ENCODE peak calls at places on chromosome 10, in five cellular contexts. One of them, this sample, is unnamed.

GRCh38 chr10:132964231-132964630 is 21.9 kb upstream of the CFAP46 start:
- DNase-seq in thyroid gland: no peak
- DNase-seq in endothelial cell: no peak
- DNase-seq in astrocyte of the spinal cord: no peak
- DNase-seq in prostate gland: no peak
- DNase-seq in this sample: no peak

GRCh38 chr10:63084690-63085377 is 48.3 kb upstream of the NRBF2 start:
- DNase-seq in thyroid gland: no peak
- DNase-seq in endothelial cell: no peak
- DNase-seq in astrocyte of the spinal cord: no peak
- DNase-seq in prostate gland: no peak
- DNase-seq in this sample: no peak

GRCh38 chr10:123576706-123577105 is 89.4 kb upstream of the GPR26 start:
- DNase-seq in thyroid gland: no peak
- DNase-seq in endothelial cell: no peak
- DNase-seq in astrocyte of the spinal cord: no peak
- DNase-seq in prostate gland: no peak
- DNase-seq in this sample: no peak

GRCh38 chr10:62250594-62251198 is 17.9 kb downstream of the RTKN2 start:
- DNase-seq in thyroid gland: no peak
- DNase-seq in endothelial cell: no peak
- DNase-seq in astrocyte of the spinal cord: peak; percentile 47
- DNase-seq in prostate gland: no peak
- DNase-seq in this sample: no peak

GRCh38 chr10:49283491-49283890 is 15.5 kb upstream of the C10orf71 start:
- DNase-seq in thyroid gland: no peak
- DNase-seq in endothelial cell: no peak
- DNase-seq in astrocyte of the spinal cord: no peak
- DNase-seq in prostate gland: no peak
- DNase-seq in this sample: no peak

GRCh38 chr10:26969145-26969926 is 108.6 kb upstream of the ABI1 start:
- DNase-seq in thyroid gland: no peak
- DNase-seq in endothelial cell: no peak
- DNase-seq in astrocyte of the spinal cord: no peak
- DNase-seq in prostate gland: no peak
- DNase-seq in this sample: peak; percentile 43

GRCh38 chr10:23384364-23384763 is 39.8 kb upstream of the C10orf67 start:
- DNase-seq in thyroid gland: no peak
- DNase-seq in endothelial cell: no peak
- DNase-seq in astrocyte of the spinal cord: no peak
- DNase-seq in prostate gland: no peak
- DNase-seq in this sample: no peak

GRCh38 chr10:68327889-68328786 is 3.7 kb upstream of the HNRNPH3 start:
- DNase-seq in thyroid gland: no peak
- DNase-seq in endothelial cell: no peak
- DNase-seq in astrocyte of the spinal cord: peak; percentile 75
- DNase-seq in prostate gland: no peak
- DNase-seq in this sample: peak; percentile 27

GRCh38 chr10:50322075-50322474 is 70.8 kb upstream of the ASAH2 start:
- DNase-seq in thyroid gland: no peak
- DNase-seq in endothelial cell: no peak
- DNase-seq in astrocyte of the spinal cord: peak; percentile 69
- DNase-seq in prostate gland: no peak
- DNase-seq in this sample: peak; percentile 32

DNA sequence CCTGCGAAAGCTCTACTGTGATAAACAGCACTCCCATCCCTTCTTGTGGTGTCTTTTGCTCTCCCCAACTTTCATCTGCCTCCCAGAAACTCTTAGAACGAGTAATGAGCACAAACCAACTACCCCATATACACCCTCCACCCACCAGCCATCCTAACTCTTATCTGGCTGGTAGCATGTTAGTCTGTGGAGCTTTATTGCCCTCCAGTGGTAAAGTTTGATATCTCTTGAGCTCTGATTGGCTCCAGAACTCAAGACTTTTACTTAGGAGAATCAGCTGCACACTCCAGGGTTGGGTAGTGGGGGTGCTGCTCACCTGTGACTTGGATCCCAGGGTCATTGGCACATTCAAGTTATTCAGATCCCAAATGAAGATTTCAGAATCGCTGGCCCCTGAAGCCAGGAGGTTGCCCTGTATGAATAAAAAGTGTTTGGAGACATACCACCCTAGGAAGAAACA is 10.9 kb downstream of the SEC31B start:
- DNase-seq in thyroid gland: no peak
- DNase-seq in endothelial cell: peak; percentile 48
- DNase-seq in astrocyte of the spinal cord: peak; percentile 63
- DNase-seq in prostate gland: no peak
- DNase-seq in this sample: peak; percentile 56
- TF ChIP-seq CTCF in thyroid gland: peak; percentile 15
- TF ChIP-seq CTCF in endothelial cell: peak; percentile 46
- TF ChIP-seq CTCF in astrocyte of the spinal cord: peak; percentile 66
- TF ChIP-seq CTCF in prostate gland: peak; percentile 59
- TF ChIP-seq CTCF in this sample: peak; percentile 22

GRCh38 chr10:102597131-102597891 is 47.0 kb upstream of the TRIM8 start:
- DNase-seq in thyroid gland: no peak
- DNase-seq in endothelial cell: no peak
- DNase-seq in astrocyte of the spinal cord: no peak
- DNase-seq in prostate gland: no peak
- DNase-seq in this sample: no peak
- TF ChIP-seq CTCF in thyroid gland: no peak
- TF ChIP-seq CTCF in endothelial cell: no peak
- TF ChIP-seq CTCF in astrocyte of the spinal cord: no peak
- TF ChIP-seq CTCF in prostate gland: no peak
- TF ChIP-seq CTCF in this sample: no peak

GRCh38 chr10:105187243-105187642 is 546.2 kb downstream of the SORCS3 start:
- DNase-seq in thyroid gland: no peak
- DNase-seq in endothelial cell: no peak
- DNase-seq in astrocyte of the spinal cord: peak; percentile 49
- DNase-seq in prostate gland: no peak
- DNase-seq in this sample: no peak
- TF ChIP-seq CTCF in thyroid gland: no peak
- TF ChIP-seq CTCF in endothelial cell: no peak
- TF ChIP-seq CTCF in astrocyte of the spinal cord: no peak
- TF ChIP-seq CTCF in prostate gland: no peak
- TF ChIP-seq CTCF in this sample: no peak

GRCh38 chr10:121751191-121751760 is 153.0 kb upstream of the FGFR2 start:
- DNase-seq in thyroid gland: no peak
- DNase-seq in endothelial cell: no peak
- DNase-seq in astrocyte of the spinal cord: no peak
- DNase-seq in prostate gland: no peak
- DNase-seq in this sample: no peak

GRCh38 chr10:121754667-121755066 is 156.4 kb upstream of the FGFR2 start:
- DNase-seq in thyroid gland: no peak
- DNase-seq in endothelial cell: no peak
- DNase-seq in astrocyte of the spinal cord: no peak
- DNase-seq in prostate gland: no peak
- DNase-seq in this sample: no peak

GRCh38 chr10:121753726-121754476 is 155.7 kb upstream of the FGFR2 start:
- DNase-seq in thyroid gland: no peak
- DNase-seq in endothelial cell: no peak
- DNase-seq in astrocyte of the spinal cord: peak; percentile 84
- DNase-seq in prostate gland: no peak
- DNase-seq in this sample: peak; percentile 64
- TF ChIP-seq CTCF in thyroid gland: no peak
- TF ChIP-seq CTCF in endothelial cell: peak; percentile 36
- TF ChIP-seq CTCF in astrocyte of the spinal cord: peak; percentile 31
- TF ChIP-seq CTCF in prostate gland: peak; percentile 21
- TF ChIP-seq CTCF in this sample: no peak

GRCh38 chr10:126459032-126459831 is 71.0 kb upstream of the ADAM12 start:
- DNase-seq in thyroid gland: no peak
- DNase-seq in endothelial cell: no peak
- DNase-seq in astrocyte of the spinal cord: peak; percentile 95
- DNase-seq in prostate gland: no peak
- DNase-seq in this sample: no peak
- TF ChIP-seq CTCF in thyroid gland: no peak
- TF ChIP-seq CTCF in endothelial cell: no peak
- TF ChIP-seq CTCF in astrocyte of the spinal cord: peak; percentile 68
- TF ChIP-seq CTCF in prostate gland: no peak
- TF ChIP-seq CTCF in this sample: no peak

GRCh38 chr10:78358406-78358805 is 324.7 kb downstream of the RPS24 start:
- DNase-seq in thyroid gland: no peak
- DNase-seq in endothelial cell: no peak
- DNase-seq in astrocyte of the spinal cord: no peak
- DNase-seq in prostate gland: no peak
- DNase-seq in this sample: no peak

GRCh38 chr10:78357673-78358206 is 324.1 kb downstream of the RPS24 start:
- DNase-seq in thyroid gland: no peak
- DNase-seq in endothelial cell: no peak
- DNase-seq in astrocyte of the spinal cord: no peak
- DNase-seq in prostate gland: no peak
- DNase-seq in this sample: no peak

GRCh38 chr10:78356291-78356915 is 322.7 kb downstream of the RPS24 start:
- DNase-seq in thyroid gland: no peak
- DNase-seq in endothelial cell: no peak
- DNase-seq in astrocyte of the spinal cord: no peak
- DNase-seq in prostate gland: no peak
- DNase-seq in this sample: no peak

GRCh38 chr10:78358982-78359381 is 325.3 kb downstream of the RPS24 start:
- DNase-seq in thyroid gland: no peak
- DNase-seq in endothelial cell: no peak
- DNase-seq in astrocyte of the spinal cord: no peak
- DNase-seq in prostate gland: no peak
- DNase-seq in this sample: no peak

DNA sequence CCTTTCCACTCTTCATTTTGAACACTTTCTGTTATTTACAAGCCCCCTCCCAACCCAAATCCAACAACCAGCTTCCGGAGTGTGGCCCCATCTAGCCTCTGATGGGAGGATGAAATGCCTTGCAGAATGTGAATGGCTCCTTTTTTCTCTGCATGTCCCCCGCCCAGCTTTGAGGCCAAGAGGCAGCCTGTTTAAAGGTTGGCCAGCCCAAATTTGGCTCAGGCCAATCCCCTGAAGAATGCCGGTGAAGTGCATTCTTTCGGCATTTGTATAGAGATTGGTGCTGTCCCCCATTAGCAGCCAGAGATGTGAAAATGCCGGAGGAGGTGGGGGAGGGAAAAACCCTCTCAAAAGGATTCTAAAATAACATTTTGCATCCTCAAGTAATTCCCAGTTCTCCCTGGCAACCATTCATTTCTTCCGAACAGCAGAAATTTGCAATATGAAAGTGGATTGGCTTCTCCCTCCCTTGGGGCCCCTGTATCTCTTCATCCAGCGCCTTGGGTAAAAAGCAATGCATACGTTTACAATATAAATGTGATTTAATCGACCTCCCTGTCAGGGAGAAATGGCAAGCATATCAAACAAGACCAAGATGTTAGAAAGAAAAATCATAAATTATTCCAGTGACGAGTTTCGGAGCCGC is 323.5 kb downstream of the RPS24 start:
- DNase-seq in thyroid gland: no peak
- DNase-seq in endothelial cell: no peak
- DNase-seq in astrocyte of the spinal cord: no peak
- DNase-seq in prostate gland: no peak
- DNase-seq in this sample: no peak
- TF ChIP-seq CTCF in thyroid gland: no peak
- TF ChIP-seq CTCF in endothelial cell: no peak
- TF ChIP-seq CTCF in astrocyte of the spinal cord: no peak
- TF ChIP-seq CTCF in prostate gland: no peak
- TF ChIP-seq CTCF in this sample: no peak

GRCh38 chr10:89182894-89183293 is 24.2 kb downstream of the CH25H start:
- DNase-seq in thyroid gland: no peak
- DNase-seq in endothelial cell: no peak
- DNase-seq in astrocyte of the spinal cord: no peak
- DNase-seq in prostate gland: no peak
- DNase-seq in this sample: no peak
- TF ChIP-seq CTCF in thyroid gland: no peak
- TF ChIP-seq CTCF in endothelial cell: no peak
- TF ChIP-seq CTCF in astrocyte of the spinal cord: no peak
- TF ChIP-seq CTCF in prostate gland: no peak
- TF ChIP-seq CTCF in this sample: no peak

DNA sequence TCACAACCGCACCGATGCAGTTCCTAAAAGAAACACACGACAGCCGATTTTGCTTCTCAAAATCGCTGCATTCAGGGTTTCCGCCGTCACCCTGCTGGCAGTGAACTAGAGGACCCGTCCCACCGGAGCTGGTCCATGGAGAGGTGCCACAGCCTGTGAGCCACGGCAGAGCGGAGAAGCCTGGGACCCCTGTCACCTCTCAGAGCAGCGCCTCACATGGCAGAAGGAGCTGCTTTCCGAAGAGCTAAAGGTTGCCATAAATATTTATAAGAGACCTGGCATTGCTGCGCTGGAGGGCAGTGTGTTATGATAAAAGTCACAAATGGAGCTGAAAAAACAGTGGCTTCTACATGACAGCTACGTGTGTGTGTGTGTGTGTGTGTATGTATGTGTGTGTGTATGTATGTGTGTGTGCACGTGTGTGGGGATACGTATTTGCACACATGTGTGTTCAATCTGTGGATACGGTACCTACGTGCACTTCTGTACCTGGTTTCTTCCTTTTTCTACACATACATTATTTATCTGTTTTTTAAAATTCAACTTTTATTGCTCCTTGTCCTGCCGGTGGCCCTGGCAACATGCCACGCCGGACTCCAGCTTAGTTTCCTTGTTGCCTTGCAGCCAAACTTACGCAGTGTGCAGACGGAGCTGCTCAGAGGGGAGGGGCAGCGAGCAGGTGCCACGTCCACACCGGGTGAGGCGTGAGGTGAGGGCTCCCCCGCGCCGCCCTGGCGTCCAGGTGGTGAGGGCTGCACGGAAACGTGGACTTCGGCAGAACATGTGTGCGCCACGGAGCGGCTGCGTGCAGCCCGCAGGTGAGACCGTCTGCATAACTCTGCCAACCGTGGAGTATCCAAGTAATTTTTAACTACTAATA is 115.2 kb upstream of the PITRM1 start:
- DNase-seq in thyroid gland: no peak
- DNase-seq in endothelial cell: no peak
- DNase-seq in astrocyte of the spinal cord: no peak
- DNase-seq in prostate gland: no peak
- DNase-seq in this sample: no peak
- TF ChIP-seq CTCF in thyroid gland: no peak
- TF ChIP-seq CTCF in endothelial cell: no peak
- TF ChIP-seq CTCF in astrocyte of the spinal cord: no peak
- TF ChIP-seq CTCF in prostate gland: no peak
- TF ChIP-seq CTCF in this sample: no peak

DNA sequence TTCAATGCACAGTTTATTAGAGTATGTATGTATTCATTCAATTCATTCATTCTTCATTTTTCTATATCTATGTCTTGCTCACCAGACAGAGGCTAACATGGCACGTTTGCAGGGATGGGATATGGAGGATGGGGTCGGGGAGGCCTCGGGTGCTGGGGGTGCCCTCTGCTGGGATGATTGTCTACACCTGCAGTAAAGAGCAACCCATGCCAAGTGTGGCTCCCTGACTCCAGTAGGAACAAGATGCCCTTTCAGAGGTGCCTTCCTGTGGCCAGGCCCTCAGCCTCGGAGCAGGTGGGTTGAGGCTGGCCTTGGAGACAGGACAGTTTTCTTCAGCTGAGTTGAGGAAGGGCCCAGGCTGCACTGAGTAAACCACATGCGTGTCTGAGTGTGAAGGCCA is 157.2 kb downstream of the SH2D4B start:
- DNase-seq in thyroid gland: no peak
- DNase-seq in endothelial cell: no peak
- DNase-seq in astrocyte of the spinal cord: no peak
- DNase-seq in prostate gland: no peak
- DNase-seq in this sample: no peak
- TF ChIP-seq CTCF in thyroid gland: no peak
- TF ChIP-seq CTCF in endothelial cell: no peak
- TF ChIP-seq CTCF in astrocyte of the spinal cord: no peak
- TF ChIP-seq CTCF in prostate gland: no peak
- TF ChIP-seq CTCF in this sample: no peak